ENCODE peak calls at places on chromosome 21, in five cellular contexts. Z is upper lobe of right lung, O is breast epithelium, F is right lobe of liver, C is tibial nerve. B is an unnamed sample.

GRCh38 chr21:32682696-32683474 is 44.9 kb downstream of the SYNJ1 start:
- DNase-seq in Z (no peak), O (no peak), F (no peak), C (no peak), B (no peak)

GRCh38 chr21:26072891-26073615 is 97.5 kb downstream of the APP start:
- DNase-seq in Z (no peak), O (no peak), F (no peak), C (no peak), B (no peak)

GRCh38 chr21:24895885-24896734 is 711.2 kb downstream of the MRPL39 start:
- DNase-seq in Z (no peak), O (no peak), F (no peak), C (no peak), B (no peak)

GRCh38 chr21:23398726-23399125 is 2208.6 kb downstream of the MRPL39 start:
- DNase-seq in Z (no peak), O (no peak), F (no peak), C (no peak), B (no peak)

GRCh38 chr21:31872452-31873274 is at the start of gene HUNK:
- DNase-seq in Z (peak; percentile 77), O (no peak), F (peak; percentile 38), C (no peak), B (peak; percentile 68)

GRCh38 chr21:16037386-16037785 is 307.6 kb downstream of the USP25 start:
- DNase-seq in Z (no peak), O (no peak), F (no peak), C (no peak), B (no peak)

GRCh38 chr21:17819878-17820232 is 699 bp upstream of the C21orf91 start:
- DNase-seq in Z (no peak), O (no peak), F (no peak), C (peak; percentile 23), B (no peak)

GRCh38 chr21:34724857-34725195 is 56.0 kb downstream of the CLIC6 start:
- DNase-seq in Z (no peak), O (no peak), F (no peak), C (no peak), B (no peak)

GRCh38 chr21:23111070-23111605 is 2112.9 kb downstream of the NCAM2 start:
- DNase-seq in Z (no peak), O (no peak), F (no peak), C (no peak), B (no peak)

GRCh38 chr21:32300117-32300681 is 1.5 kb downstream of the MRAP start:
- DNase-seq in Z (no peak), O (no peak), F (no peak), C (no peak), B (no peak)

GRCh38 chr21:42382915-42383314 is 12.9 kb downstream of the TMPRSS3 start:
- DNase-seq in Z (no peak), O (no peak), F (no peak), C (no peak), B (no peak)

GRCh38 chr21:42311816-42312625 is 3.2 kb downstream of the TFF3 start:
- DNase-seq in Z (no peak), O (no peak), F (no peak), C (no peak), B (peak; percentile 57)

GRCh38 chr21:14947613-14948160 is 117.1 kb downstream of the NRIP1 start:
- DNase-seq in Z (no peak), O (no peak), F (no peak), C (no peak), B (no peak)

GRCh38 chr21:32001390-32001789 is 128.6 kb downstream of the HUNK start:
- DNase-seq in Z (peak; percentile 37), O (no peak), F (no peak), C (no peak), B (no peak)

GRCh38 chr21:33355996-33356395 is 31.2 kb downstream of the IFNAR1 start:
- DNase-seq in Z (no peak), O (no peak), F (no peak), C (no peak), B (no peak)

GRCh38 chr21:34065015-34065414 is 8.4 kb upstream of the MRPS6 start:
- DNase-seq in Z (no peak), O (no peak), F (no peak), C (no peak), B (no peak)

GRCh38 chr21:17388226-17388625 is 124.6 kb upstream of the CXADR start:
- DNase-seq in Z (no peak), O (no peak), F (no peak), C (no peak), B (no peak)

GRCh38 chr21:15506086-15506485 is 223.7 kb upstream of the USP25 start:
- DNase-seq in Z (no peak), O (no peak), F (no peak), C (no peak), B (no peak)

GRCh38 chr21:37459575-37459974 is 93.0 kb downstream of the DYRK1A start:
- DNase-seq in Z (no peak), O (no peak), F (no peak), C (no peak), B (no peak)

GRCh38 chr21:38645282-38645681 is 147.0 kb upstream of the ERG start:
- DNase-seq in Z (no peak), O (no peak), F (no peak), C (no peak), B (no peak)

DNA sequence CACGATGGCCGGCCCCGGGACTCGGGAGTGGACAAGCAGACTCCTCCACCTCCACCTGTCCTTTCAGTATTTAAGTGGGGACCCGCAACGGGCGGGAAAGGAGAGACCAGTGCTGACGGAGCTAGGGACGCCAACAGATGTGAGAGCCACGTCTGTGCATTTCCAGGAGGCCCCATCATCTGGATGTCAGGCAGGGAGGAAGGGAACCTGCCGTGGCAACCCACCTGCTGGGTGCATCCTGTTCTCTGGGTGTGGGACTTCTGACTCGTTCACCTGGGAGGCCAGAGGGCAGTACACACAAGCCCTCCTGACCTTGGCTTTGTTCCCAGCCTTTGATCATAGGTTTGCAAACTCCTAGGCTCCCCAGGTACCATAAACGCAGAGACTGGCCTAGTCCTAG is 5.6 kb upstream of the PCBP3 start:
- DNase-seq in Z (no peak), O (no peak), F (no peak), C (no peak), B (no peak)
- H3K4me1 ChIP-seq in Z (no peaks in the 10 kb centered on the region), O (no peaks in the 10 kb centered on the region), F (no peaks in the 10 kb centered on the region), C (peaks cover 14% of the 10 kb centered on the region), B (peaks cover 16% of the 10 kb centered on the region)

DNA sequence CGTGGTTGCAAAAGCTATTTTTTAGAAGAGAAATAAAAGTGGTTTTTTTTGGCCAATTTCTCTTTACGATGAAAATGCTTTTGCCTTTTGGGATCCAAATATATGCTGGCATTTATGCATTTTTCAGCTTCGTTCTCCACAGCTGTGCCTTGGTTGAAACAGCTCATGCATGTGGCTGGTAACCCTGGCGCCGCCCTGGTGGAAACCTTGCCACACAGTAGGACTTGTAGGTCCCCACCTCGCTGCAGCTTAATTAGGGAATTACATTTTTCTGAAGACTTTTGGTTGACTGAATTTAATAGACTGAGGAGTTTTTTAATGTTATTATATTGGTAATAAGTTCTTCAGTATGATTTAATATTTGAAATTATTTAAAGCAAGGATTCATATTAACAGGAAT is 12.7 kb upstream of the PCP4 start:
- DNase-seq in Z (no peak), O (no peak), F (no peak), C (no peak), B (no peak)
- TF ChIP-seq CTCF in Z (peak; percentile 8), O (no peak), F (no peak), C (no peak), B (no peak)

DNA sequence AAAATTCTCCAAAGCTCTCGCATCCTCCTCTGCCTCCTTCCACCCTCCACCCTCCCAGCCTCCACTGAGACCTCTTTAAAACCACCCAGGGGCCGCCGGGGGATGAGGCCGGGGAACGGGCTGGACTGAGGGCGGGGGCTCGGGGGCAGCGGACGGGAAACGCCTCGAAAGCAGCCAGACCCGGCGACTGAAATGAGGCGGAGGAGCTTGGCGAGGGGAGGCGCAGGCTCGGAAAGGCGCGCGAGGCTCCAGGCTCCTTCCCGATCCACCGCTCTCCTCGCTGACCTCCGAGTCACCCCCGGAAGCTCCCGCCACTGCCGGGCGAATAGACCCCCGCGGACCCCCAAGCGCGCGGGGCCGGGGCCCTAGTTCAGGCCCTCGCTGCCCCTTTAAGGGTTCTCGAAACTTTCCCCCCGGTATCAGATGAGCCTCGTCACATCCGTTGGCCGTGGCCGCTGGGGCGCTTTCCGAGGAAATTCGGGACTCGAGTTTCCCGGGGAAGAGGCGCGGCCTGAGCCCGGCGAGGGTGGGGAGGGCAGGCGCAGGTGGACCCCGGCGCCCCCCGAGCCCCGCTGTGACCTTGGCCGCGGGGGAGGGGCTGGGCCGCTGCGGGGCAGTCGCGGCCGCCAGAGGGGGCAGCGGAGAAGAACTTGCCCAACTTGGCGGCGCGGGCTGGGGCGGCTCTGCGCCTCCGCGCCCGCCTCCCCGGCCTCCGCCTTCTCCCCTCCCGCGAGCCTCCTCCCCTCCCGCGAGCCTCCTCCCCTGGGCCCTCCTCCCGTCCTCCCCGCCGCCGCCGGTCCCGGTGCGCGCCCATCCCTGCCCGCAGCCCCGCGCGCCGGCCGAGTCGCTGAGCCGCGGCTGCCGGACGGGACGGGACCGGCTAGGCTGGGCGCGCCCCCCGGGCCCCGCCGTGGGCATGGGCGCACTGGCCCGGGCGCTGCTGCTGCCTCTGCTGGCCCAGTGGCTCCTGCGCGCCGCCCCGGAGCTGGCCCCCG is at the start of gene BACE2:
- DNase-seq in Z (peak; percentile 90), O (peak; percentile 80), F (peak; percentile 80), C (peak; percentile 66), B (peak; percentile 88)
- H3K4me1 ChIP-seq in Z (peaks cover 9% of the 10 kb centered on the region), O (no peaks in the 10 kb centered on the region), F (no peaks in the 10 kb centered on the region), C (no peaks in the 10 kb centered on the region), B (no peaks in the 10 kb centered on the region)

DNA sequence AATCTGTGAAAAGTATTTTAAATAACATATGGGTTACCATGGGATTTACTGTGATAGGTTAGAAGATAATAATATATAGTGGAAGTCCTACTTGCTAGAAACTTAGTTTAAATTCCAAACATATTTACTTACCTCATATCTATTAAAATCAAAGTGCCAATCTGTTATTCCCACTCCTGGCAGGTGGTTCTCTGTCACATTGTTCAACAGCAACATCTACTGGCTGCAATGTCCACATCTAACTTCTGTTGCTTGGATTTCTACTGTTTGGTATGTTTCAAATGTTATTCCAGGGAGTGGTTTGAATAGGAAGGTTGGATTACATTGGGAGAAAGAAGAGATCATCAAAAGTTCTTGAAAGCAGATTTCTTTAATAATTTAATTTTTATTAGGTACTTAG is 122.5 kb upstream of the NCAM2 start:
- DNase-seq in Z (no peak), O (no peak), F (no peak), C (no peak), B (no peak)
- TF ChIP-seq CTCF in Z (no peak), O (no peak), F (no peak), C (no peak), B (no peak)